ENCODE peak calls at places on chromosomes 2 and 18, in ten cellular contexts. A is T-helper 9 cell; M is brain microvascular endothelial cell; Z is stimulated activated CD4-positive, alpha-beta T cell treated with anti-CD3 and anti-CD28 coated beads, Interleukin-4, amount 100 ng/mL, for 24 hours; D is kidney; G is activated CD4-positive, alpha-beta T cell treated with anti-CD3 and anti-CD28 coated beads, Interleukin-2, amount 50 U/mL, for 4 hours; X is DMS53; Y is ecto neural progenitor cell; B is ACHN; F is activated T-helper 9 cell treated with anti-CD3 and anti-CD28 coated beads, Interleukin-2, amount 50 U/mL, for 16 hours. P is an unnamed sample.
A peak's percentile ranks its signal among the peaks of the same experiment; 100 is the strongest.

GRCh38 chr2:80642465-80642864 is 337.9 kb upstream of the LRRTM1 start:
- DNase-seq in G (no peak), D (no peak), A (no peak), X (no peak), F (no peak), Z (no peak), M (no peak), B (no peak), Y (no peak), P (no peak)

GRCh38 chr2:218981390-218982311 is 3.3 kb downstream of the FEV start:
- DNase-seq in A (no peak), X (peak; percentile 75), Y (no peak), G (peak; percentile 31), B (peak; percentile 28), D (peak; percentile 76), M (no peak), F (no peak), Z (peak; percentile 42), P (peak; percentile 52)

GRCh38 chr2:45938649-45939511 is 287.4 kb downstream of the PRKCE start:
- DNase-seq in F (no peak), Y (no peak), M (peak; percentile 93), X (peak; percentile 74), Z (no peak), G (no peak), A (no peak), B (peak; percentile 96), D (peak; percentile 91), P (peak; percentile 94)

GRCh38 chr18:23225518-23225917 is 90.2 kb downstream of the CABLES1 start:
- DNase-seq in F (no peak), M (peak; percentile 79), X (no peak), D (no peak), Z (no peak), A (no peak), Y (no peak), G (no peak), B (no peak), P (peak; percentile 88)

GRCh38 chr2:70735065-70735464 is 32.9 kb downstream of the ADD2 start:
- DNase-seq in Z (no peak), B (no peak), Y (no peak), X (no peak), D (no peak), A (no peak), G (no peak), F (no peak), M (no peak), P (no peak)

GRCh38 chr2:46814160-46814559 is 101.4 kb downstream of the MCFD2 start:
- DNase-seq in F (no peak), Y (no peak), D (peak; percentile 97), Z (no peak), B (no peak), A (no peak), G (no peak), M (peak; percentile 68), X (no peak), P (no peak)

GRCh38 chr2:176652300-176653182 is 383.3 kb downstream of the MTX2 start:
- DNase-seq in G (no peak), F (no peak), Z (no peak), D (no peak), B (peak; percentile 77), Y (no peak), M (peak; percentile 51), A (no peak), X (peak; percentile 91), P (peak; percentile 67)

GRCh38 chr18:12307871-12308385 is at the start of gene TUBB6:
- DNase-seq in B (peak; percentile 57), Y (no peak), G (no peak), X (peak; percentile 76), D (peak; percentile 94), F (no peak), M (peak; percentile 72), A (no peak), Z (no peak), P (peak; percentile 85)

GRCh38 chr2:85288244-85288725 is 39.5 kb downstream of the TGOLN2 start:
- DNase-seq in D (no peak), X (peak; percentile 16), Y (no peak), B (peak; percentile 53), A (no peak), Z (no peak), M (peak; percentile 38), F (no peak), G (no peak), P (no peak)

GRCh38 chr2:234203135-234203984 is 152.9 kb downstream of the SPP2 start:
- DNase-seq in G (no peak), X (peak; percentile 88), D (no peak), F (no peak), Y (no peak), Z (no peak), B (peak; percentile 95), A (no peak), M (peak; percentile 91), P (peak; percentile 89)

GRCh38 chr18:9082763-9083510 is 19.6 kb upstream of the NDUFV2 start:
- DNase-seq in F (peak; percentile 38), X (no peak), D (no peak), Y (no peak), Z (peak; percentile 71), B (no peak), M (no peak), A (no peak), G (peak; percentile 49), P (no peak)

GRCh38 chr2:123720760-123721159 is 304.3 kb upstream of the CNTNAP5 start:
- DNase-seq in Z (no peak), D (no peak), M (no peak), B (no peak), F (no peak), Y (no peak), A (no peak), X (peak; percentile 27), G (no peak), P (no peak)

GRCh38 chr2:43737855-43738254 is 36.0 kb upstream of the DYNC2LI1 start:
- DNase-seq in D (no peak), F (no peak), X (no peak), A (no peak), G (no peak), Z (no peak), B (no peak), M (no peak), Y (no peak), P (no peak)

GRCh38 chr2:43884674-43885073 is 45.9 kb downstream of the ABCG8 start:
- DNase-seq in Z (no peak), G (no peak), D (no peak), X (no peak), F (no peak), B (no peak), M (no peak), Y (no peak), A (no peak), P (no peak)

GRCh38 chr2:144078802-144079386 is 441.0 kb downstream of the ZEB2 start:
- DNase-seq in X (no peak), G (no peak), D (no peak), F (no peak), Z (no peak), M (no peak), Y (no peak), A (no peak), B (no peak), P (no peak)

GRCh38 chr2:74221604-74222299 is 23.3 kb downstream of the MTHFD2 start:
- DNase-seq in Y (no peak), Z (no peak), M (no peak), G (no peak), X (no peak), D (no peak), F (no peak), B (no peak), A (no peak), P (no peak)

P was measured in myocyte.